ENCODE peak calls at places on chromosomes 4 and X, in seven cellular contexts. A is type B pancreatic cell, D is mesothelial cell of epicardium, T is GM12864, S is tibial nerve, Z is uterus, P is AG09319. B is an unnamed sample.

GRCh38 chr4:183966371-183966770 is 61.3 kb downstream of the STOX2 start:
- DNase-seq in A (no peak), D (no peak), T (no peak), S (no peak), Z (no peak), P (no peak), B (no peak)

GRCh38 chrX:69298466-69299140 is 133.3 kb upstream of the PJA1 start:
- DNase-seq in A (no peak), D (no peak), T (no peak), S (no peak), Z (no peak), P (no peak), B (no peak)

GRCh38 chr4:76611164-76611563 is 176.1 kb downstream of the SHROOM3 start:
- DNase-seq in A (no peak), D (no peak), T (no peak), S (no peak), Z (no peak), P (no peak), B (no peak)

GRCh38 chr4:84920591-84920990 is 45.9 kb downstream of the WDFY3 start:
- DNase-seq in A (no peak), D (no peak), T (no peak), S (no peak), Z (no peak), P (peak), B (no peak)

GRCh38 chrX:100704581-100705203 is 27.2 kb downstream of the SYTL4 start:
- DNase-seq in A (no peak), D (no peak), T (no peak), S (no peak), Z (no peak), P (no peak), B (no peak)

GRCh38 chr4:617644-618330 is 7.6 kb upstream of the PDE6B start:
- DNase-seq in A (no peak), D (no peak), T (no peak), S (no peak), Z (no peak), P (no peak), B (no peak)

GRCh38 chrX:96372313-96373046 is 312.2 kb upstream of the DIAPH2 start:
- DNase-seq in A (no peak), D (no peak), T (peak), S (no peak), Z (no peak), P (peak), B (no peak)

GRCh38 chr4:22515888-22516541 is at the start of gene ADGRA3:
- DNase-seq in A (peak), D (peak), T (no peak), S (peak), Z (peak), P (no peak), B (no peak)

GRCh38 chr4:53480909-53481308 is 103.5 kb downstream of the FIP1L1 start:
- DNase-seq in A (no peak), D (no peak), T (no peak), S (no peak), Z (no peak), P (no peak), B (no peak)

GRCh38 chr4:10102193-10102980 is 14.2 kb downstream of the WDR1 start:
- DNase-seq in A (no peak), D (no peak), T (no peak), S (no peak), Z (no peak), P (no peak), B (no peak)

GRCh38 chr4:4856071-4857000 is 3.1 kb upstream of the MSX1 start:
- DNase-seq in A (no peak), D (no peak), T (no peak), S (no peak), Z (peak), P (no peak), B (no peak)

GRCh38 chr4:7147261-7147660 is 45.1 kb upstream of the SORCS2 start:
- DNase-seq in A (no peak), D (no peak), T (no peak), S (no peak), Z (no peak), P (no peak), B (no peak)

GRCh38 chr4:141196227-141196928 is 24.3 kb upstream of the ZNF330 start:
- DNase-seq in A (no peak), D (no peak), T (no peak), S (no peak), Z (no peak), P (no peak), B (no peak)

GRCh38 chr4:102318526-102318925 is 26.8 kb downstream of the SLC39A8 start:
- DNase-seq in A (no peak), D (no peak), T (no peak), S (no peak), Z (no peak), P (no peak), B (no peak)

GRCh38 chr4:163697121-163697520 is 202.6 kb downstream of the TMA16 start:
- DNase-seq in A (no peak), D (no peak), T (no peak), S (no peak), Z (no peak), P (no peak), B (no peak)

GRCh38 chrX:19842542-19842941 is 44.9 kb downstream of the SH3KBP1 start:
- DNase-seq in A (no peak), D (no peak), T (no peak), S (no peak), Z (no peak), P (no peak), B (no peak)

GRCh38 chrX:30150196-30150895 is 65.0 kb upstream of the MAGEB2 start:
- DNase-seq in A (no peak), D (no peak), T (no peak), S (no peak), Z (no peak), P (no peak), B (no peak)

GRCh38 chr4:155964016-155964891 is 10.6 kb upstream of the CTSO start:
- DNase-seq in A (no peak), D (no peak), T (no peak), S (peak), Z (peak), P (no peak), B (no peak)

GRCh38 chr4:52576326-52576725 is 82.8 kb downstream of the USP46 start:
- DNase-seq in A (no peak), D (no peak), T (no peak), S (no peak), Z (no peak), P (no peak), B (no peak)

GRCh38 chr4:121927948-121928347 is 23.9 kb downstream of the TRPC3 start:
- DNase-seq in A (no peak), D (no peak), T (no peak), S (no peak), Z (no peak), P (no peak), B (no peak)

GRCh38 chrX:68995780-68996551 is 167.1 kb downstream of the EFNB1 start:
- DNase-seq in A (peak), D (no peak), T (no peak), S (peak), Z (peak), P (peak), B (no peak)

GRCh38 chr4:68271851-68272756 is 26.6 kb upstream of the TMPRSS11B start:
- DNase-seq in A (no peak), D (no peak), T (peak), S (peak), Z (no peak), P (peak), B (no peak)

GRCh38 chr4:18075823-18076433 is 54.4 kb upstream of the LCORL start:
- DNase-seq in A (no peak), D (no peak), T (no peak), S (peak), Z (no peak), P (no peak), B (no peak)

GRCh38 chrX:102067966-102068723 is 57.3 kb upstream of the TCEAL2 start:
- DNase-seq in A (no peak), D (no peak), T (no peak), S (peak), Z (no peak), P (no peak), B (no peak)

GRCh38 chrX:18652636-18653035 is 19.3 kb downstream of the RS1 start:
- DNase-seq in A (no peak), D (no peak), T (no peak), S (no peak), Z (no peak), P (no peak), B (no peak)

GRCh38 chr4:153413827-153414226 is 52.3 kb upstream of the TMEM131L start:
- DNase-seq in A (no peak), D (no peak), T (no peak), S (no peak), Z (no peak), P (no peak), B (no peak)

GRCh38 chrX:113644426-113644825 is 803.8 kb upstream of the AMOT start:
- DNase-seq in A (no peak), D (no peak), T (no peak), S (no peak), Z (no peak), P (no peak), B (no peak)

DNA sequence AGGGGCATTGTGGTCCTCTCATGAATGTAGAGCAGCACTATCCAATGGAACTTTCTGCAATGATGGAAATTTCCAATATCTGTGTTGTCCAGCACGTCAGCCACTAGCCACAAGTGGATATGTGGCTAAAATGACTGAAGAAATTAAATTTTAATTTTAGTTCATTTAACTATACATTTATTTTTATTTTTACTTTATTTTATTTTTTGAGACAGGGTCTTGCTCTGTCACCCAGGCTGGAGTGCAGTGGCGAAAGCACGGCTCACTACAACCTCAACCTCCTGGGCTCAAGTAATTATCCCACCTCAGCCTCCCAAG is 13.3 kb upstream of the RBBP7 start:
- DNase-seq in A (no peak), D (no peak), T (no peak), S (no peak), Z (no peak), P (no peak), B (no peak)
- TF ChIP-seq CTCF in A (no peak), D (no peak), T (no peak), S (no peak), Z (no peak), P (no peak), B (peak)

DNA sequence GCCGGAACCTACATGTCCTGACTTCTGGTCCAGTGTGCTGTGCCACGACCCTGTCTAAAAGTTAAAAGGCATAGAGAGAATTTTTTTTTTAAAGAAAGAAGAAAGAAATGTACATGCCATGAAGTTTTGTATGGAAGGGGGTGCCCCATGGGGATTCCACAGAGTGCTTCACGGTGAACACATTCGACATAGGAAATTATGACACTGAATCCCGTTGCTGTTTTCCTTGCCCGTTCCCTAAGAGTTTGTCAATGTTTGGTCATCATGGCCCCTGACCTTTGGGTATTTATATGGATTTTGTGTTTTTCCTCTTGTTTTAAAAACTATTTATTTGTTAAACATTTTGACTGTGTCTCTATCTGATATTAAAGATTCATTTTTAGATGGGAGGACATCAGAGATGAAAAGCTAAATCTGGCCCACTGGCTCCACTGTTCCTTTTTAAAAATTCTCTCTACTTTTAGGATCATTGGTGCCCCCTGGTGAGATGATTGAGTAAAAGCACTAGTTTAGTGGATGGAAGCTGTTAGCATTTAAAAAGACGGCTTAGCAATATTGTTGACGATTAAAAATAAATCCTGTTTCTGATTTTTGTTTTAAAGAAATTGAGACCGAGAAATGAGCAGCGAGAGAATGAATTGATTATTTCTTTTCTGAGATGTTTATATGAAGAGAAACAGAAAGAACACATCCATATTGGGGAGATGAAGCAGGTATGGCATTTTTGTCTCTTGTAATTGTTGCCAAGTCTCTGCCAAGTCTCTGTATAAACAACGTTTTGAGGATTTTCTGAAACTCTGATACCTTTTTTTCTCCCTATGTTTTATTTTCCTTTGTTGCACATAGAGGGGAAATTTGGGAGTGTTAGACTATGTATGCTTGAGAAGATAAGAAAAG is 75.0 kb downstream of the PTTG2 start:
- DNase-seq in A (no peak), D (no peak), T (peak), S (peak), Z (no peak), P (peak), B (no peak)
- TF ChIP-seq CTCF in A (peak), D (peak), T (peak), S (peak), Z (peak), P (peak), B (peak)

GRCh38 chrX:130091976-130092522 is 18.2 kb downstream of the ELF4 start:
- DNase-seq in A (no peak), D (no peak), T (peak), S (no peak), Z (no peak), P (no peak), B (peak)
- TF ChIP-seq CTCF in A (no peak), D (no peak), T (peak), S (no peak), Z (no peak), P (no peak), B (no peak)

GRCh38 chr4:27003602-27004238 is 143.1 kb downstream of the STIM2 start:
- DNase-seq in A (no peak), D (no peak), T (no peak), S (no peak), Z (no peak), P (no peak), B (no peak)
- TF ChIP-seq CTCF in A (no peak), D (no peak), T (no peak), S (no peak), Z (no peak), P (no peak), B (no peak)

GRCh38 chrX:9724711-9725110 is 40.9 kb downstream of the GPR143 start:
- DNase-seq in A (no peak), D (no peak), T (no peak), S (no peak), Z (no peak), P (no peak), B (no peak)
- TF ChIP-seq CTCF in A (no peak), D (no peak), T (no peak), S (no peak), Z (no peak), P (no peak), B (no peak)

DNA sequence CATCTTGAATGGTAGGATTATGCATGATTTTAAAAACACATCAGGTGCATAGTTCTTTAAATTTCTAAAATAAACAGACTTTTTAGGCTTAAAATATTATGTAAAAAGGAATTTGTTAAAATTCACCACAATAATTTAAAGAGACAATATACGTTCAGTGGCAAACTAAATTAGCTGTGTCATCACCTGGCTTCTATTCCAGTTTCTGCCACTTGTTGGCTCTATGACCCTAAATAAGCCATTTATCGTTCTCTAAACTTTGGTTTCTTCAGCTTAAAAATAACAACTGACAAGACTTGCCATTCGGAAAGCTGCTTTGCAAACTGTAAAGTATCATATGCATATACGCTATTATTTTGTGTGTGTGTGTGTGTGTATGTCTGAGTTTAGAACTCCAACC is 141.3 kb downstream of the MGST2 start:
- DNase-seq in A (no peak), D (no peak), T (no peak), S (no peak), Z (no peak), P (no peak), B (no peak)
- TF ChIP-seq CTCF in A (no peak), D (no peak), T (peak), S (no peak), Z (no peak), P (no peak), B (no peak)